ENCODE peak calls at places on chromosomes 13 and 19, in eight cellular contexts. D is left ventricle myocardium inferior, R is breast epithelium, M is type B pancreatic cell, B is RWPE2, H is IMR-90, K is cardiac fibroblast, G is A549. C is an unnamed sample.

GRCh38 chr13:112880221-112880641 is 88.8 kb upstream of the MCF2L start:
- DNase-seq in B (peak), K (no peak), R (no peak), H (no peak), G (no peak), D (no peak), M (no peak), C (peak)

GRCh38 chr13:40430234-40430633 is 236.2 kb downstream of the FOXO1 start:
- DNase-seq in M (no peak), R (no peak), H (no peak), G (no peak), K (no peak), B (no peak), D (no peak), C (no peak)

GRCh38 chr19:5369304-5369703 is 28.7 kb upstream of the PTPRS start:
- DNase-seq in R (no peak), D (no peak), B (no peak), G (no peak), M (no peak), H (no peak), K (no peak), C (no peak)

GRCh38 chr13:40178130-40178529 is 488.3 kb downstream of the FOXO1 start:
- DNase-seq in B (no peak), D (no peak), G (no peak), R (no peak), H (no peak), K (no peak), M (no peak), C (no peak)

GRCh38 chr19:38868551-38868950 is 9.5 kb downstream of the RINL start:
- DNase-seq in M (no peak), G (no peak), H (no peak), B (no peak), D (no peak), K (no peak), R (no peak), C (no peak)

GRCh38 chr19:2634228-2634951 is 68.1 kb downstream of the GNG7 start:
- DNase-seq in H (no peak), M (no peak), D (peak), B (no peak), G (no peak), K (peak), R (no peak), C (no peak)

GRCh38 chr19:38979867-38980266 is 4.3 kb upstream of the FBXO17 start:
- DNase-seq in G (no peak), R (no peak), D (no peak), K (no peak), H (no peak), M (no peak), B (no peak), C (no peak)

GRCh38 chr19:13460045-13460444 is 46.2 kb downstream of the CACNA1A start:
- DNase-seq in R (no peak), K (no peak), M (no peak), H (no peak), B (no peak), D (no peak), G (no peak), C (no peak)

GRCh38 chr19:10544242-10544752 is 593 bp downstream of the ATG4D start:
- DNase-seq in R (no peak), M (no peak), B (no peak), D (peak), H (no peak), K (no peak), G (no peak), C (no peak)

GRCh38 chr13:98026457-98026857 is 73.0 kb downstream of the IPO5 start:
- DNase-seq in M (no peak), H (peak), G (peak), R (no peak), D (no peak), K (peak), B (no peak), C (no peak)

GRCh38 chr19:15107056-15108010 is at the start of gene SYDE1:
- DNase-seq in B (no peak), M (no peak), G (peak), R (peak), D (peak), K (peak), H (peak), C (no peak)

GRCh38 chr19:10019246-10019645 is 6.0 kb downstream of the RDH8 start:
- DNase-seq in B (no peak), R (no peak), D (no peak), K (peak), H (no peak), G (no peak), M (no peak), C (peak)

GRCh38 chr19:52734340-52734892 is 428 bp downstream of the ZNF611 start:
- DNase-seq in G (no peak), H (no peak), R (no peak), B (no peak), D (peak), K (no peak), M (no peak), C (no peak)

GRCh38 chr13:26420282-26420960 is 137.1 kb upstream of the WASF3 start:
- DNase-seq in H (peak), D (no peak), R (no peak), K (no peak), M (no peak), G (no peak), B (no peak), C (no peak)

GRCh38 chr13:43006893-43007631 is 15.0 kb upstream of the EPSTI1 start:
- DNase-seq in B (no peak), H (peak), M (no peak), D (no peak), K (peak), R (no peak), G (no peak), C (no peak)

GRCh38 chr19:38206928-38207327 is 17.1 kb downstream of the DPF1 start:
- DNase-seq in H (no peak), R (no peak), D (no peak), K (no peak), G (no peak), M (no peak), B (no peak), C (no peak)

GRCh38 chr19:54164369-54165068 is 5.0 kb upstream of the LENG1 start:
- DNase-seq in D (no peak), B (no peak), R (no peak), K (peak), G (peak), M (peak), H (peak), C (no peak)

GRCh38 chr19:44367024-44367423 is 10.5 kb upstream of the ZNF112 start:
- DNase-seq in M (no peak), G (peak), H (no peak), R (no peak), K (peak), B (no peak), D (no peak), C (no peak)

GRCh38 chr13:97978661-97979450 is 25.4 kb downstream of the IPO5 start:
- DNase-seq in R (no peak), K (peak), M (no peak), B (no peak), G (no peak), H (peak), D (no peak), C (no peak)

GRCh38 chr13:100657881-100658315 is 16.7 kb downstream of the TMTC4 start:
- DNase-seq in D (no peak), H (no peak), K (no peak), R (no peak), M (no peak), G (no peak), B (no peak), C (no peak)

GRCh38 chr13:100660761-100661160 is 13.8 kb downstream of the TMTC4 start:
- DNase-seq in D (no peak), K (no peak), G (no peak), M (no peak), H (no peak), R (no peak), B (no peak), C (no peak)

GRCh38 chr13:100658363-100658762 is 16.2 kb downstream of the TMTC4 start:
- DNase-seq in G (no peak), B (no peak), K (no peak), M (no peak), H (no peak), D (no peak), R (no peak), C (no peak)

GRCh38 chr13:100662470-100663211 is 12.0 kb downstream of the TMTC4 start:
- DNase-seq in H (no peak), G (no peak), B (no peak), K (no peak), M (peak), D (no peak), R (no peak), C (no peak)

DNA sequence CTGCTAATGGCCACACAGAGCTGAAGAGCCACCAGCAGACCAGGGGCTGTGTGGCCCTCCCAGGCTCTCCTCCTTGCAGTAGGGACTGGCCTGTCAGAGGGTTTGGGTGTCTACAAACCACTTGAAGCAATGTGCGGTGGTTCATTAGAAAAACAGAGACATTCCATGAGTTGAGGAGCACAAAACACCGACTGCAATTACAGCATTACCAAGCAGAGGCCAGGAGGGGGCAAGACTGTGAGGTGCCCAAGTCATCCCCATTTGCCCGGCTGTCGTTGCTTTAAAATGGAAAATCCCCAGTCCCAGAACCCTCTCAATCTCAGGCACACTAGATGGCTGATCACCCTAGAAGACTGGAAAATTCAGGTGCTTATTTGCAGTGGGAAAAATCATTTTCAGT is 15.0 kb downstream of the TMTC4 start:
- DNase-seq in D (no peak), R (no peak), M (no peak), G (no peak), K (no peak), H (no peak), B (no peak), C (no peak)
- TF ChIP-seq CTCF in D (no peak), R (no peak), M (no peak), G (no peak), K (no peak), H (no peak), B (no peak), C (peak)

DNA sequence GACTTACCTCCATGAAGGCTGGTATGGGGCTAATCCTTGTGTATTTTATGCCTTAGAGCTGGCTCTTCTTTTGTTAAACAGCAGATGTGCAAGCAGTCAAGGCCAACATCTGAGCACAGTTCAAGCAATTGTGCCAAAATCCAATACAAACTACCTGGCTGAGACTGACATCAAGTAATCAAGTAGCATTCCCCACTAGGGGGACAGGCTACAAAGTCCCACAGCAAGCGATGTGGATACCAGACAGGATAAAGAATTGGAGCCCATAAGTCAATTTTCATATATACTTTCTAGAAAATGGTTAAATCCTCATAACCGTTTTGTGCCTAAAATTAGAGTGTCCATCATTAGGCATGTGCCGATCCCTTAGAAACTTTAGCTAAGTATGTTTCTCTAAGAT is 675.8 kb downstream of the DIAPH3 start:
- DNase-seq in M (no peak), D (no peak), R (no peak), K (no peak), G (peak), B (no peak), H (no peak), C (no peak)
- TF ChIP-seq CTCF in M (no peak), D (no peak), R (no peak), K (peak), G (no peak), B (no peak), H (no peak), C (no peak)

GRCh38 chr19:33066543-33066942 is 1.9 kb upstream of the RHPN2 start:
- DNase-seq in G (no peak), K (no peak), B (no peak), H (no peak), M (no peak), R (no peak), D (no peak), C (no peak)

GRCh38 chr19:33064778-33065550 is at the start of gene RHPN2:
- DNase-seq in G (peak), M (peak), B (peak), H (peak), R (no peak), K (peak), D (peak), C (no peak)

GRCh38 chr19:33063356-33064116 is 1.2 kb downstream of the RHPN2 start:
- DNase-seq in M (no peak), D (no peak), G (peak), H (peak), B (no peak), K (peak), R (no peak), C (no peak)

GRCh38 chr19:33062902-33063301 is 1.8 kb downstream of the RHPN2 start:
- DNase-seq in B (no peak), R (no peak), G (no peak), D (no peak), M (no peak), K (no peak), H (no peak), C (no peak)

DNA sequence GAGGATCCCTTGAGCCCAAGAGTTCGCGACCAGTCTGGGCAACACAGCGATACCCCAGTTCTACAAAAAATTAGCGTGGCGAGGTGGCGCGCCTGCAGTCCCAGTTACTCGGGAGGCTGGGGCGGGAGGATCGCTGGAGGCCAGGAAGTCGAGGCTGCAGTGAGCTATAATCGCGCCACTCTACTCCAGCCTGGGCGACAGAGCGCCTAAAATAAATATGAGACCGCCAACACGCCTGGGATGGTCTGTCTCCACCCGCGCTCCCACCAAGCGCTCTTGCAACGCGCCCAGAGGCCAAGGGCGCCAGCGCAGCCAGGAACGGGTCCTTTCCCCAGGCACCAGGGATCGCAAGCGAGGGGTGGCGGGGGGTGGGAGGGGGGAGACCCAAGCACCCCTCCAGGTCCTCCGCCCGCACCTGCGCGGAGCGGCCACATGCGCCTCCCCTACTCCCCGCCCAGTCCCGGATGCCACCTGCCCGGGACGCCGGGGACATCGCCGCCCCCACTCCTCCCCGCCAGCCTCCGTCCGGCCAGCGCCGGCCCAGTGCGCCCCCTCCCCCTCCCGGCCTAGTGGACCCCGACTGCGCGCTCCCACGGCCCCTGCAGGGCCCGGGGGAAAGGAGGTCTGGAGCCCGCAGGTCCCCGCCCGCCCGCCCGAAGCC is 441 bp downstream of the RHPN2 start:
- DNase-seq in M (peak), B (no peak), R (no peak), H (no peak), G (peak), K (no peak), D (no peak), C (no peak)
- TF ChIP-seq CTCF in M (peak), B (no peak), R (no peak), H (no peak), G (no peak), K (no peak), D (no peak), C (peak)

GRCh38 chr19:17005000-17005399 is 21.6 kb downstream of the CPAMD8 start:
- DNase-seq in M (no peak), G (no peak), H (no peak), B (no peak), D (no peak), K (no peak), R (no peak), C (no peak)
- TF ChIP-seq CTCF in M (peak), G (no peak), H (no peak), B (no peak), D (no peak), K (no peak), R (no peak), C (no peak)

GRCh38 chr13:101915755-101916107 is 463.3 kb downstream of the ITGBL1 start:
- DNase-seq in G (no peak), R (no peak), H (no peak), B (no peak), D (no peak), K (no peak), M (no peak), C (no peak)

GRCh38 chr13:101916758-101917474 is 464.4 kb downstream of the ITGBL1 start:
- DNase-seq in D (no peak), B (no peak), M (no peak), G (no peak), R (no peak), H (no peak), K (no peak), C (no peak)

GRCh38 chr13:101917475-101917810 is 465.0 kb downstream of the ITGBL1 start:
- DNase-seq in G (no peak), K (no peak), B (no peak), D (no peak), M (no peak), R (no peak), H (no peak), C (no peak)

GRCh38 chr13:101915333-101915732 is 462.9 kb downstream of the ITGBL1 start:
- DNase-seq in R (no peak), G (no peak), D (no peak), M (no peak), K (no peak), B (no peak), H (no peak), C (no peak)

DNA sequence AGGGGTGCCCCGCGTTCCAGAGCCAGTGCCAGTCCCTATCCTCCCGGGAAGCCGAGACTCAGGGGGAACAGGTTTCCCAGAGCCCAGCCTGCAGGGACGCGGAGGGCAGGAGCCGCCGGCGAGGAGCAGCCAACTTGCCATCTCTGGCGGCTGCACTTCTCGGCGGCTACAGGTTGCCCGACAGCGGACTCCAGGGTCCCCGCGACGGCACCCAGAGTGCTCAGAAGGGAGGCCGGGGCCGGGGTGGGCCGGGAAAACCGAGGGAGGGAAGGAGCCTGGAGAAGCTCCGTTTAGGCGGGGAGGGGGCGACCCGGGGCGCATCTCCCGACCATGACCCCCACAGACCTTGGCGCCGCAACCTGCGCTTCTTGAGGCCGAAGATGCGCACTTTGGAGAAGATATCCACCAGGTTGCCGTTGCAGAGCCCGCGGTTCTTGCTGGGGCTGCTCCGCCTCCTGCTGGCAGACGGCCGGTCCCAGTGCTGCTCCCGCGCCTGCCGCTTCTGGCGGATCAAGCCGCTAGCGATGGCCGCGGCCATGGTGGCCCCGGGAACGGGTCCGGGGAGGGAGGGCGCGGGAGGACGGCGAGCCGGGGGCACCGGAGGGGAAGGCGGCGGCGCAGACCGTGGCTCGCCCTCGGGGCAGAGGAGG is 463.8 kb downstream of the ITGBL1 start:
- DNase-seq in G (peak), K (peak), M (no peak), R (no peak), H (no peak), B (no peak), D (peak), C (peak)
- TF ChIP-seq CTCF in G (no peak), K (peak), M (peak), R (no peak), H (no peak), B (peak), D (peak), C (peak)

DNA sequence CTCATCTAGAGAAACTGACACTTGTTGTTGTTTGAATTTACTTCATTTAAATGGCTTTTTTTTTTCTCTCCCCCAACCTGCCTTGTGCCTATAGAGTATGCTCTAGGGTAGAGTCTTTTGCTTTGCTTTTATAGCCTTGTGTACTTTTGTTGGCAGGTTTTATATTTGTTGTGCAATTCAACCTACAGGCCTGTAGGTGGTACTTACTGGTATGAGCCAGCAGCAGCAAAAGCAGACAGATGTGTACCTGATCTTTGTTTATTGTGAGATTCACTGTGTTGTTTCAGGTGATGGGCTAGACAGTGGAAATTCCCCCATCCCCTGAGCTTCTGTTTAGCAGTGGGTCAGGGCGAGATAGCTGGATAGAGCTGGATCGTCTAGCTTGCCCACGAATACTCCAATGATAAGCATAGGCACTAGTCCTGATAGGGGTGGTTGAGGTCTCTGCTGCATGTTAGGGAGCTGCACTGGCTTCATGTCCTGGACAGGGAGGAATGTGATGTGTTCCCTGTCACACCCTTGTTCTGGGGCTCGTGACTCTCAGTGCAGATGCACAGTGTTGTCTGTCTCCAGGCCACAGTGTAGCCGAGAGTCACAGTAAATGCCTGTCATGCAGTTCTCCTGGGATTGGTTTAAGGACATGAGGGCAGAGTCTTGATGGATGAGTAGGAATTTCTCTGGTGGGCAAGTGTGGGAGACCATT is 21.3 kb downstream of the DNAJC3 start:
- DNase-seq in D (no peak), B (no peak), G (no peak), M (no peak), H (peak), K (peak), R (no peak), C (no peak)
- TF ChIP-seq CTCF in D (peak), B (no peak), G (no peak), M (peak), H (peak), K (peak), R (no peak), C (peak)

GRCh38 chr13:50387124-50387581 is 371.9 kb downstream of the KCNRG start:
- DNase-seq in H (peak), G (no peak), M (no peak), D (peak), K (peak), R (no peak), B (no peak), C (no peak)
- TF ChIP-seq CTCF in H (peak), G (no peak), M (peak), D (peak), K (peak), R (no peak), B (no peak), C (peak)

DNA sequence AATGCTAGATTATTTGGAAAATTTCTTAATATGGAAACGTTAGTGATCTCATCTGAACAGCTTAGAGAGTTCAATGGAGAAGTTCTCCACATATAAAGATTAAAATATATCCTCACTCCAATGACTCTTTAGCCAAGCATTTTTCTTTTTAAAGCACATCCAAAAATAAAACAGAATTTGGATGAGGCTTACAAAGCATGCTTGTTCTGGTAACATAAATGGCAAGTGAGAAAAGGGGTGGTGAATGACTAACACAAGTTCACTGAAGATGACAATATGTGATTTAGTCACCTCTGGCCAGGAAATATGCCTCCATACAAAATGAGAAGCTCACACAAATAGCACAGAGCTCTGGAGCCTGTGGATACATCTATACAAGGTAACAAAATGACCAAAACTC is 253.0 kb downstream of the PCDH20 start:
- DNase-seq in B (no peak), K (peak), R (no peak), H (no peak), D (no peak), M (no peak), G (no peak), C (no peak)
- TF ChIP-seq CTCF in B (no peak), K (no peak), R (no peak), H (no peak), D (no peak), M (no peak), G (no peak), C (no peak)